ENCODE peak calls at places on chromosomes 6 and 20, in four cellular contexts. M, F, O and S are unnamed samples.

GRCh38 chr20:5393218-5393870 is 76.6 kb upstream of the PROKR2 start:
- DNase-seq in M (no peak), F (no peak), O (no peak), S (no peak)

GRCh38 chr6:132364675-132365074 is 36.6 kb downstream of the MOXD1 start:
- DNase-seq in M (no peak), F (no peak), O (no peak), S (no peak)

GRCh38 chr20:45410887-45411286 is 2.8 kb downstream of the DBNDD2 start:
- DNase-seq in M (no peak), F (no peak), O (no peak), S (no peak)

GRCh38 chr6:56890683-56891429 is 64.1 kb upstream of the BEND6 start:
- DNase-seq in M (peak; percentile 83), F (no peak), O (no peak), S (peak; percentile 38)

GRCh38 chr6:3746119-3746691 is 5.3 kb downstream of the PXDC1 start:
- DNase-seq in M (no peak), F (no peak), O (no peak), S (no peak)

GRCh38 chr6:112983741-112984221 is 636.7 kb downstream of the RFPL4B start:
- DNase-seq in M (no peak), F (no peak), O (no peak), S (no peak)

GRCh38 chr6:43242908-43243648 is at the start of gene TTBK1:
- DNase-seq in M (no peak), F (no peak), O (peak; percentile 56), S (no peak)

GRCh38 chr6:33878541-33878940 is 74.7 kb upstream of the MLN start:
- DNase-seq in M (no peak), F (no peak), O (no peak), S (no peak)